ENCODE peak calls at places on chromosome 10, in eight cellular contexts. One of them, this sample, is unnamed.

GRCh38 chr10:63798599-63799498 is 277.6 kb downstream of the REEP3 start:
- DNase-seq in WTC11: no peak
- DNase-seq in A549: peak
- DNase-seq in psoas muscle: peak
- DNase-seq in ascending aorta: peak
- DNase-seq in right lobe of liver: peak
- DNase-seq in body of pancreas: peak
- DNase-seq in HFF-Myc: peak
- DNase-seq in this sample: no peak

GRCh38 chr10:35447693-35448407 is 111.5 kb downstream of the CCNY start:
- DNase-seq in WTC11: peak
- DNase-seq in A549: peak
- DNase-seq in psoas muscle: no peak
- DNase-seq in ascending aorta: no peak
- DNase-seq in right lobe of liver: no peak
- DNase-seq in body of pancreas: no peak
- DNase-seq in HFF-Myc: peak
- DNase-seq in this sample: no peak

GRCh38 chr10:89338717-89339116 is 10.9 kb downstream of the IFIT3 start:
- DNase-seq in WTC11: no peak
- DNase-seq in A549: no peak
- DNase-seq in psoas muscle: no peak
- DNase-seq in ascending aorta: no peak
- DNase-seq in right lobe of liver: no peak
- DNase-seq in body of pancreas: no peak
- DNase-seq in HFF-Myc: no peak
- DNase-seq in this sample: no peak

GRCh38 chr10:114538544-114538906 is 119.5 kb downstream of the ABLIM1 start:
- DNase-seq in WTC11: peak
- DNase-seq in A549: no peak
- DNase-seq in psoas muscle: no peak
- DNase-seq in ascending aorta: no peak
- DNase-seq in right lobe of liver: no peak
- DNase-seq in body of pancreas: no peak
- DNase-seq in HFF-Myc: no peak
- DNase-seq in this sample: no peak

GRCh38 chr10:123537188-123537961 is 128.8 kb upstream of the GPR26 start:
- DNase-seq in WTC11: no peak
- DNase-seq in A549: no peak
- DNase-seq in psoas muscle: no peak
- DNase-seq in ascending aorta: no peak
- DNase-seq in right lobe of liver: no peak
- DNase-seq in body of pancreas: no peak
- DNase-seq in HFF-Myc: no peak
- DNase-seq in this sample: no peak

GRCh38 chr10:70603439-70603778 is 868 bp upstream of the PRF1 start:
- DNase-seq in WTC11: no peak
- DNase-seq in A549: no peak
- DNase-seq in psoas muscle: no peak
- DNase-seq in ascending aorta: no peak
- DNase-seq in right lobe of liver: no peak
- DNase-seq in body of pancreas: no peak
- DNase-seq in HFF-Myc: no peak
- DNase-seq in this sample: no peak

GRCh38 chr10:60572511-60573194 is 183.0 kb upstream of the ANK3 start:
- DNase-seq in WTC11: peak
- DNase-seq in A549: no peak
- DNase-seq in psoas muscle: no peak
- DNase-seq in ascending aorta: no peak
- DNase-seq in right lobe of liver: peak
- DNase-seq in body of pancreas: peak
- DNase-seq in HFF-Myc: peak
- DNase-seq in this sample: no peak

GRCh38 chr10:103720964-103721335 is 134.4 kb downstream of the SH3PXD2A start:
- DNase-seq in WTC11: no peak
- DNase-seq in A549: no peak
- DNase-seq in psoas muscle: no peak
- DNase-seq in ascending aorta: no peak
- DNase-seq in right lobe of liver: no peak
- DNase-seq in body of pancreas: no peak
- DNase-seq in HFF-Myc: no peak
- DNase-seq in this sample: no peak

GRCh38 chr10:30849636-30850035 is 182.0 kb downstream of the ZNF438 start:
- DNase-seq in WTC11: no peak
- DNase-seq in A549: no peak
- DNase-seq in psoas muscle: no peak
- DNase-seq in ascending aorta: no peak
- DNase-seq in right lobe of liver: no peak
- DNase-seq in body of pancreas: no peak
- DNase-seq in HFF-Myc: no peak
- DNase-seq in this sample: no peak

GRCh38 chr10:77629775-77630565 is 7.6 kb downstream of the KCNMA1 start:
- DNase-seq in WTC11: no peak
- DNase-seq in A549: no peak
- DNase-seq in psoas muscle: no peak
- DNase-seq in ascending aorta: peak
- DNase-seq in right lobe of liver: no peak
- DNase-seq in body of pancreas: no peak
- DNase-seq in HFF-Myc: no peak
- DNase-seq in this sample: no peak

GRCh38 chr10:58565256-58565655 is 52.6 kb downstream of the BICC1 start:
- DNase-seq in WTC11: no peak
- DNase-seq in A549: no peak
- DNase-seq in psoas muscle: no peak
- DNase-seq in ascending aorta: no peak
- DNase-seq in right lobe of liver: no peak
- DNase-seq in body of pancreas: no peak
- DNase-seq in HFF-Myc: no peak
- DNase-seq in this sample: no peak

GRCh38 chr10:70602665-70603438 is at the start of gene PRF1:
- DNase-seq in WTC11: no peak
- DNase-seq in A549: no peak
- DNase-seq in psoas muscle: peak
- DNase-seq in ascending aorta: no peak
- DNase-seq in right lobe of liver: peak
- DNase-seq in body of pancreas: peak
- DNase-seq in HFF-Myc: no peak
- DNase-seq in this sample: peak

GRCh38 chr10:77671594-77672252 is 34.1 kb upstream of the KCNMA1 start:
- DNase-seq in WTC11: no peak
- DNase-seq in A549: no peak
- DNase-seq in psoas muscle: no peak
- DNase-seq in ascending aorta: no peak
- DNase-seq in right lobe of liver: no peak
- DNase-seq in body of pancreas: no peak
- DNase-seq in HFF-Myc: no peak
- DNase-seq in this sample: no peak

GRCh38 chr10:100811752-100812750 is 66.7 kb downstream of the PAX2 start:
- DNase-seq in WTC11: no peak
- DNase-seq in A549: no peak
- DNase-seq in psoas muscle: no peak
- DNase-seq in ascending aorta: no peak
- DNase-seq in right lobe of liver: no peak
- DNase-seq in body of pancreas: no peak
- DNase-seq in HFF-Myc: no peak
- DNase-seq in this sample: no peak

GRCh38 chr10:60114765-60115586 is 208.6 kb upstream of the CCDC6 start:
- DNase-seq in WTC11: no peak
- DNase-seq in A549: peak
- DNase-seq in psoas muscle: no peak
- DNase-seq in ascending aorta: no peak
- DNase-seq in right lobe of liver: no peak
- DNase-seq in body of pancreas: peak
- DNase-seq in HFF-Myc: peak
- DNase-seq in this sample: peak

GRCh38 chr10:123143162-123143824 is 4.6 kb upstream of the HMX2 start:
- DNase-seq in WTC11: peak
- DNase-seq in A549: no peak
- DNase-seq in psoas muscle: no peak
- DNase-seq in ascending aorta: no peak
- DNase-seq in right lobe of liver: no peak
- DNase-seq in body of pancreas: no peak
- DNase-seq in HFF-Myc: no peak
- DNase-seq in this sample: no peak

GRCh38 chr10:80457554-80458262 is 3.6 kb downstream of the TSPAN14 start:
- DNase-seq in WTC11: peak
- DNase-seq in A549: no peak
- DNase-seq in psoas muscle: no peak
- DNase-seq in ascending aorta: no peak
- DNase-seq in right lobe of liver: no peak
- DNase-seq in body of pancreas: no peak
- DNase-seq in HFF-Myc: no peak
- DNase-seq in this sample: no peak

GRCh38 chr10:116490028-116490662 is 55.6 kb upstream of the PNLIP start:
- DNase-seq in WTC11: no peak
- DNase-seq in A549: peak
- DNase-seq in psoas muscle: no peak
- DNase-seq in ascending aorta: no peak
- DNase-seq in right lobe of liver: no peak
- DNase-seq in body of pancreas: no peak
- DNase-seq in HFF-Myc: peak
- DNase-seq in this sample: peak

GRCh38 chr10:15419279-15419874 is 48.3 kb upstream of the FAM171A1 start:
- DNase-seq in WTC11: peak
- DNase-seq in A549: peak
- DNase-seq in psoas muscle: no peak
- DNase-seq in ascending aorta: no peak
- DNase-seq in right lobe of liver: no peak
- DNase-seq in body of pancreas: peak
- DNase-seq in HFF-Myc: no peak
- DNase-seq in this sample: peak

GRCh38 chr10:70699063-70699658 is 26.9 kb downstream of the ADAMTS14 start:
- DNase-seq in WTC11: no peak
- DNase-seq in A549: no peak
- DNase-seq in psoas muscle: no peak
- DNase-seq in ascending aorta: no peak
- DNase-seq in right lobe of liver: no peak
- DNase-seq in body of pancreas: no peak
- DNase-seq in HFF-Myc: no peak
- DNase-seq in this sample: no peak

GRCh38 chr10:79246606-79247275 is 100.5 kb upstream of the PPIF start:
- DNase-seq in WTC11: no peak
- DNase-seq in A549: no peak
- DNase-seq in psoas muscle: peak
- DNase-seq in ascending aorta: peak
- DNase-seq in right lobe of liver: peak
- DNase-seq in body of pancreas: no peak
- DNase-seq in HFF-Myc: no peak
- DNase-seq in this sample: no peak

GRCh38 chr10:58023341-58024073 is 244.2 kb downstream of the IPMK start:
- DNase-seq in WTC11: no peak
- DNase-seq in A549: peak
- DNase-seq in psoas muscle: no peak
- DNase-seq in ascending aorta: no peak
- DNase-seq in right lobe of liver: no peak
- DNase-seq in body of pancreas: no peak
- DNase-seq in HFF-Myc: peak
- DNase-seq in this sample: no peak

GRCh38 chr10:86348321-86349210 is 18.0 kb downstream of the GRID1 start:
- DNase-seq in WTC11: no peak
- DNase-seq in A549: no peak
- DNase-seq in psoas muscle: no peak
- DNase-seq in ascending aorta: no peak
- DNase-seq in right lobe of liver: peak
- DNase-seq in body of pancreas: no peak
- DNase-seq in HFF-Myc: no peak
- DNase-seq in this sample: no peak
- TF ChIP-seq CTCF in WTC11: no peak
- TF ChIP-seq CTCF in A549: peak
- TF ChIP-seq CTCF in psoas muscle: no peak
- TF ChIP-seq CTCF in ascending aorta: no peak
- TF ChIP-seq CTCF in right lobe of liver: no peak
- TF ChIP-seq CTCF in body of pancreas: no peak
- TF ChIP-seq CTCF in HFF-Myc: no peak
- TF ChIP-seq CTCF in this sample: no peak

DNA sequence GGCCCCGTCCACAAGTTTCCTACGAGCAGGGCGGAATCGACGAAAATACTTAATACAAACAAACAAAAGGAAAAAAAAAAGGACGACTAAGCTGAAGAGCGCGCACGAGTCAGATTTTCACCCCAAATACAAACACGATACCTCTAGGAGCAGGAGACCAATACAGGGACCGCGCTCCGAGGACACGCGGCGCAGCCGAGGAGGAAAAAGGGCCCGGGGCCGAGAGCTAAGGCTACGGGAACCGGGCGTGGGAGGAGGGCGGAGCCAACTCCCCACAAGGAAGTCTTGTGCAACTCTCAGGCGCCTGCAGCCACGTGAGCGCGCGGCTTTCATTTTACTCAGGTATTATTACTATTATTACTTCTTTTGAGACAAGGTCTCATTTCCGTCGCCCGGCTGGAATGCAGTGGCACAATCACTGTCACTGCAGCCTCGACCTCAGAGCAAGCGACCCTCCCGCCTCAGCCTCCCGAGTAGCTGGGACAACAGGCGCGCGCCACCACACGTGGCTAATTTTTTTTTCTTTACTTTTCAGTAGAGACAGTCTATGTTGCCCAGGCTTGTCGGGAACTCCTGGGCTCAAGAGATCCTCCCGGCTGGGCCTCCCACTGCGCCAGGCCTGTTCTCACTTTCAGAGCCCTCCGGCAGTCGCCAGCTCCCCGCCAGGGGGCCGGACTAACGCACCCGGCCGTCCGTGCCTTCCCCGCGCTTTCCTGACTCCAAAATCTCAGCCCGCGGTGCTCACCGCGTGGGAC is 1.2 kb downstream of the HNRNPF start:
- DNase-seq in WTC11: peak
- DNase-seq in A549: peak
- DNase-seq in psoas muscle: peak
- DNase-seq in ascending aorta: peak
- DNase-seq in right lobe of liver: peak
- DNase-seq in body of pancreas: peak
- DNase-seq in HFF-Myc: peak
- DNase-seq in this sample: peak
- TF ChIP-seq CTCF in WTC11: no peak
- TF ChIP-seq CTCF in A549: peak
- TF ChIP-seq CTCF in psoas muscle: peak
- TF ChIP-seq CTCF in ascending aorta: peak
- TF ChIP-seq CTCF in right lobe of liver: peak
- TF ChIP-seq CTCF in body of pancreas: peak
- TF ChIP-seq CTCF in HFF-Myc: peak
- TF ChIP-seq CTCF in this sample: peak

DNA sequence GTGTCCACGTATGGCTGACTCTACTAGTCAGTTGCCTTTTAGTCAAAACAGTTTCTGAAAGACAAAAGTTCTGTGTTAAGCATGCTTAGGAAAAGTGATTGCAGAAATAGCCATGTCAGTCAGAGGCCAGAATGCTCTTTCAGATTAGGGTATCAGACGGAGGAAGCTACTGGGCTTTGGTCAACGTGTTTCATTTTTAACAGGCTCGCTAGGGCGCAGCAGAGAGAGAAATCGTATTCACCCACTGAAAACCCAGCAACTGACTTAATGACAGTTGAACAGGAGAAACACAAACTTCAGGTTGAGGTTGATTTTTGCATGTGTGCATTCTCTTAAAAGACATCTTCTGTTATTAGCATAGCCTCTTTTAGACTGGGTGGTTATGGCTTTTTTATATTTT is 322.6 kb upstream of the KIAA1217 start:
- DNase-seq in WTC11: peak
- DNase-seq in A549: peak
- DNase-seq in psoas muscle: no peak
- DNase-seq in ascending aorta: no peak
- DNase-seq in right lobe of liver: no peak
- DNase-seq in body of pancreas: no peak
- DNase-seq in HFF-Myc: no peak
- DNase-seq in this sample: no peak
- TF ChIP-seq CTCF in WTC11: no peak
- TF ChIP-seq CTCF in A549: no peak
- TF ChIP-seq CTCF in psoas muscle: peak
- TF ChIP-seq CTCF in ascending aorta: no peak
- TF ChIP-seq CTCF in right lobe of liver: peak
- TF ChIP-seq CTCF in body of pancreas: peak
- TF ChIP-seq CTCF in HFF-Myc: no peak
- TF ChIP-seq CTCF in this sample: no peak

GRCh38 chr10:76301950-76302349 is 870.5 kb downstream of the LRMDA start:
- DNase-seq in WTC11: no peak
- DNase-seq in A549: no peak
- DNase-seq in psoas muscle: no peak
- DNase-seq in ascending aorta: no peak
- DNase-seq in right lobe of liver: no peak
- DNase-seq in body of pancreas: no peak
- DNase-seq in HFF-Myc: no peak
- DNase-seq in this sample: no peak
- TF ChIP-seq CTCF in WTC11: no peak
- TF ChIP-seq CTCF in A549: no peak
- TF ChIP-seq CTCF in psoas muscle: no peak
- TF ChIP-seq CTCF in ascending aorta: no peak
- TF ChIP-seq CTCF in right lobe of liver: no peak
- TF ChIP-seq CTCF in body of pancreas: no peak
- TF ChIP-seq CTCF in HFF-Myc: no peak
- TF ChIP-seq CTCF in this sample: no peak

This sample was measured in GM10248.